ENCODE peak calls at places on chromosome 9, in six cellular contexts. D is T-helper 1 cell, X is right lobe of liver, W is B cell, J is EH, K is NCI-H1105. I is an unnamed sample.

GRCh38 chr9:130453487-130453886 is 8.7 kb downstream of the ASS1 start:
- DNase-seq in D (no peak), X (peak), W (no peak), J (peak), K (peak), I (no peak)

GRCh38 chr9:132006657-132007370 is 72.9 kb downstream of the MED27 start:
- DNase-seq in D (peak), X (no peak), W (no peak), J (peak), K (peak), I (peak)

GRCh38 chr9:9645006-9645405 is 967.8 kb downstream of the PTPRD start:
- DNase-seq in D (no peak), X (no peak), W (no peak), J (no peak), K (no peak), I (no peak)

GRCh38 chr9:36905101-36906066 is 128.7 kb downstream of the PAX5 start:
- DNase-seq in D (no peak), X (no peak), W (peak), J (no peak), K (no peak), I (no peak)

GRCh38 chr9:137453643-137454081 is 5.5 kb downstream of the NSMF start:
- DNase-seq in D (peak), X (peak), W (peak), J (peak), K (peak), I (peak)

GRCh38 chr9:98627291-98627690 is 81.4 kb downstream of the GABBR2 start:
- DNase-seq in D (no peak), X (no peak), W (no peak), J (peak), K (no peak), I (no peak)

GRCh38 chr9:124213396-124213795 is 44.4 kb upstream of the NEK6 start:
- DNase-seq in D (no peak), X (no peak), W (no peak), J (no peak), K (no peak), I (no peak)

GRCh38 chr9:25677301-25678146 is 720 bp downstream of the TUSC1 start:
- DNase-seq in D (peak), X (peak), W (peak), J (peak), K (no peak), I (peak)

GRCh38 chr9:7081065-7081600 is 323.4 kb downstream of the KDM4C start:
- DNase-seq in D (no peak), X (no peak), W (no peak), J (no peak), K (no peak), I (no peak)

GRCh38 chr9:23587433-23587832 is 238.6 kb downstream of the ELAVL2 start:
- DNase-seq in D (no peak), X (no peak), W (no peak), J (no peak), K (no peak), I (no peak)

GRCh38 chr9:131198316-131198715 is 72.9 kb downstream of the NUP214 start:
- DNase-seq in D (no peak), X (no peak), W (no peak), J (no peak), K (no peak), I (no peak)

GRCh38 chr9:16328349-16328748 is 542.1 kb downstream of the BNC2 start:
- DNase-seq in D (no peak), X (no peak), W (no peak), J (no peak), K (no peak), I (no peak)

GRCh38 chr9:121362813-121363585 is 7.1 kb downstream of the STOM start:
- DNase-seq in D (no peak), X (no peak), W (no peak), J (peak), K (no peak), I (no peak)

GRCh38 chr9:98517710-98518109 is 191.0 kb downstream of the GABBR2 start:
- DNase-seq in D (no peak), X (no peak), W (no peak), J (no peak), K (no peak), I (no peak)

GRCh38 chr9:20994486-20994885 is 37.0 kb downstream of the HACD4 start:
- DNase-seq in D (no peak), X (no peak), W (no peak), J (no peak), K (no peak), I (no peak)

GRCh38 chr9:16951503-16951902 is 81.0 kb upstream of the BNC2 start:
- DNase-seq in D (no peak), X (no peak), W (no peak), J (no peak), K (no peak), I (no peak)

GRCh38 chr9:133679466-133680051 is 43.4 kb downstream of the DBH start:
- DNase-seq in D (no peak), X (peak), W (no peak), J (no peak), K (no peak), I (no peak)

GRCh38 chr9:128094166-128094949 is 26.3 kb downstream of the SLC25A25 start:
- DNase-seq in D (peak), X (peak), W (peak), J (peak), K (peak), I (peak)

GRCh38 chr9:518540-518939 is 303.9 kb downstream of the DOCK8 start:
- DNase-seq in D (no peak), X (no peak), W (no peak), J (no peak), K (no peak), I (no peak)

GRCh38 chr9:21677834-21678233 is 124.6 kb upstream of the MTAP start:
- DNase-seq in D (no peak), X (no peak), W (no peak), J (peak), K (no peak), I (no peak)

GRCh38 chr9:69809304-69809863 is 11.2 kb upstream of the CFAP95 start:
- DNase-seq in D (peak), X (no peak), W (no peak), J (peak), K (no peak), I (peak)

GRCh38 chr9:131845286-131846011 is 105.6 kb upstream of the RAPGEF1 start:
- DNase-seq in D (peak), X (no peak), W (no peak), J (no peak), K (no peak), I (no peak)